ENCODE peak calls at places on chromosomes 11 and 22, in four cellular contexts. X, A, H and W are unnamed samples.

GRCh38 chr22:16829985-16830384 is 4.8 kb upstream of the XKR3 start:
- DNase-seq in H (no peak), A (no peak), X (no peak), W (no peak)

GRCh38 chr11:48169706-48170105 is 46.9 kb upstream of the OR4B1 start:
- DNase-seq in X (peak; percentile 83), H (peak; percentile 59), A (no peak), W (no peak)

GRCh38 chr11:73981051-73981805 is 1.4 kb downstream of the UCP2 start:
- DNase-seq in X (no peak), A (no peak), H (no peak), W (no peak)

GRCh38 chr11:76459299-76459698 is 14.5 kb downstream of the EMSY start:
- DNase-seq in A (no peak), H (no peak), X (no peak), W (no peak)

GRCh38 chr11:33478111-33478573 is 221.0 kb downstream of the HIPK3 start:
- DNase-seq in H (no peak), X (no peak), A (peak; percentile 59), W (no peak)

GRCh38 chr11:6568191-6568918 is 35.1 kb downstream of the RRP8 start:
- DNase-seq in H (peak; percentile 89), X (peak; percentile 63), A (no peak), W (peak; percentile 19)

GRCh38 chr11:114195981-114196731 is 100.0 kb upstream of the NNMT start:
- DNase-seq in H (peak; percentile 33), X (no peak), A (no peak), W (no peak)

GRCh38 chr11:45805305-45806071 is 539 bp downstream of the SLC35C1 start:
- DNase-seq in H (peak; percentile 59), A (no peak), X (peak; percentile 55), W (no peak)

GRCh38 chr22:37260939-37261338 is 16.9 kb upstream of the RAC2 start:
- DNase-seq in H (peak; percentile 65), X (peak; percentile 32), A (no peak), W (no peak)

GRCh38 chr11:112724194-112724790 is 236.9 kb upstream of the NCAM1 start:
- DNase-seq in H (no peak), A (no peak), X (no peak), W (no peak)

GRCh38 chr11:93537767-93538261 is 5.4 kb downstream of the SMCO4 start:
- DNase-seq in X (no peak), H (no peak), A (peak; percentile 51), W (no peak)

GRCh38 chr11:111531687-111532364 is 8.7 kb upstream of the LAYN start:
- DNase-seq in X (no peak), A (no peak), H (peak; percentile 82), W (peak; percentile 72)

GRCh38 chr11:45933131-45933821 is 10.8 kb downstream of the LARGE2 start:
- DNase-seq in A (no peak), X (no peak), H (peak; percentile 13), W (no peak)

GRCh38 chr11:14908214-14908880 is 16.3 kb upstream of the CYP2R1 start:
- DNase-seq in X (no peak), A (no peak), H (peak; percentile 62), W (no peak)

GRCh38 chr11:87743002-87743401 is 432.2 kb downstream of the RAB38 start:
- DNase-seq in X (no peak), H (no peak), A (no peak), W (no peak)

GRCh38 chr11:12091957-12092558 is 18.3 kb upstream of the MICAL2 start:
- DNase-seq in X (no peak), A (no peak), H (no peak), W (no peak)
- TF ChIP-seq CTCF in X (no peak), A (no peak), H (no peak), W (no peak)

DNA sequence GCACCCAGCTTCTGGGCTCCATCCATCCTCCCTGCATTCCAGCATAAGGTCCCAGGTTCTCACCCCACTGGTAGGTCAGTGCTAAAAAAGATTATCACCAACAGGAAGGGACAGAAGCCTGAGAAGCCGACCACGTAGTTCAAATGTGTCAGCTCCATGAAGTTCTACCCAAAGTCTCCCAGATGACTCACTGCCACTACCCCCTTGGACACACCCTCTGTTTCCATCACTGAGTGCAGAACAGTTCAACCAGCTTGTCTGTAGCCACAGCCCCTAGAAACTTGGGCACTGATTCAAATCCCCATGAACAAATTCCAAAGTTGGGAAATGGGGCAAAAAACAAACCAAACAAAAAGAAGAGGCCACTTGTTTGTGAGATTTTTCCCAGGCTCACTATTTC is 24.4 kb upstream of the FLI1 start:
- DNase-seq in X (no peak), H (peak; percentile 79), A (no peak), W (no peak)
- TF ChIP-seq CTCF in X (no peak), H (no peak), A (no peak), W (no peak)

DNA sequence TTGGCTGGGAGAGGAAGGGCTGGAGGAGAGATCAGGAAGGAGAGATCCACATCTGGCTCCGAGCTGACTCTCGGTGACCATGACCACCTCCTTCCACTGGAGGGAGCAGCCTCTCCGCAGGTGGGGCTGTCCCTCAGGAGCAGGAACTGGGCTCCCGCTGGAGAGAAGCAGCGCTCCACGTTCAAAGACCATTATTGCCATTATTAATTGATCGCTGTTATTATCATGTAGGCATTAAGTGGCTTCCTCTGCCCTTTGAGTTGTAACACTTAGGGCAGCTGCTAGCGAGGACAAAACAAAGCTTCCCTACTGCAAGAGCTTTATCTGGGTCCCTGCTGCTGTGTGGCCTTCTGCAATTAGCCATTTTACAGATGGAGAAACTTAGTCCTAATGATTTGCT is 251.9 kb downstream of the ST3GAL4 start:
- DNase-seq in X (peak; percentile 24), H (peak; percentile 49), A (peak; percentile 69), W (no peak)
- TF ChIP-seq CTCF in X (peak; percentile 54), H (peak; percentile 76), A (peak; percentile 86), W (peak; percentile 95)

DNA sequence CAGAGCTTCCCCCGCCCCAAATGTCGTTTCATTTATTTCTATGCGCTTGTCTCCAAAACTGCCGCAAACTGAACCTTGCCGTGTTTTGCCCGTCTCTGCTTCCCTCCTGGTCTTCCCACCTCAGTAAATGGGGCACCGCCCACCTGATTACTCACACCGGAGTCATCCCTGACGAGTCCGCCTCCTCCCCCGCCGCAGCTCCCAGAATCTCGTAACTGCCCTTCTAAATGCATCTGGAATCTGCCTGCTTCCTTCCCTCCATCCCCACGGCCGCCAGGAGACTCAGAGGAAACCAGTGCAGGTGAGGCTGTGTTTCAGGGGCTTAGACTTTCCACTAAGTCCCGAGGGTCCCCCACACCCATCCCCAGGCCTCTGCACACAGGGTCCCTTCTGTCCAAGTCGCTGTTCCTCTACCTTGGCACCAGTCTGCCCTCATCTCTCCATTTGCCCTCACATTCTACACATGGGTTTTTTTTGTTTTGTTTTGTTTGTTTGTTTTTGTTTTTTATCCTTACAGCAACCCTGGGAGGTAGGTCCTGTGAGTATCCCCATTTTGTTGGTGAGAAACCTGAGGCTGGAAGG is 62.6 kb upstream of the PHF21B start:
- DNase-seq in H (peak; percentile 57), X (no peak), A (peak; percentile 60), W (peak; percentile 62)
- TF ChIP-seq CTCF in H (no peak), X (no peak), A (no peak), W (no peak)

GRCh38 chr11:121479839-121480238 is 27.1 kb upstream of the SORL1-AS1 start:
- DNase-seq in H (no peak), X (no peak), A (no peak), W (no peak)

GRCh38 chr11:121476379-121477032 is 23.7 kb upstream of the SORL1-AS1 start:
- DNase-seq in X (no peak), A (no peak), H (no peak), W (no peak)

GRCh38 chr11:121478226-121478894 is 25.6 kb upstream of the SORL1-AS1 start:
- DNase-seq in A (no peak), X (no peak), H (no peak), W (no peak)

GRCh38 chr11:121479355-121479754 is 26.6 kb upstream of the SORL1-AS1 start:
- DNase-seq in A (no peak), H (no peak), X (no peak), W (no peak)

GRCh38 chr11:121478895-121479281 is 26.1 kb upstream of the SORL1-AS1 start:
- DNase-seq in X (no peak), H (no peak), A (no peak), W (no peak)
- TF ChIP-seq CTCF in X (no peak), H (no peak), A (no peak), W (no peak)